ENCODE peak calls at places on chromosomes 3 and 15, in five cellular contexts. X, D, U, H and Q are unnamed samples.

GRCh38 chr3:117734431-117734830 is 1024.9 kb downstream of the TUSC7 start:
- DNase-seq in U (peak; percentile 14), H (no peak), X (no peak), D (no peak), Q (no peak)

GRCh38 chr15:72781621-72782020 is 1.9 kb downstream of the ADPGK start:
- DNase-seq in X (no peak), H (no peak), D (no peak), U (no peak), Q (no peak)

GRCh38 chr3:177554900-177555759 is 357.8 kb upstream of the TBL1XR1 start:
- DNase-seq in U (peak; percentile 49), H (peak; percentile 83), X (no peak), D (no peak), Q (no peak)

GRCh38 chr3:13714251-13714916 is 165.5 kb downstream of the FBLN2 start:
- DNase-seq in H (no peak), D (peak; percentile 26), U (no peak), X (no peak), Q (no peak)

GRCh38 chr3:38029400-38030125 is at the start of gene PLCD1:
- DNase-seq in U (no peak), X (peak; percentile 86), D (peak; percentile 95), H (peak; percentile 86), Q (peak; percentile 37)

GRCh38 chr3:10142707-10143560 is 1.4 kb downstream of the VHL start:
- DNase-seq in U (no peak), D (no peak), H (no peak), X (no peak), Q (no peak)

GRCh38 chr3:154218728-154219127 is 97.5 kb downstream of the ARHGEF26 start:
- DNase-seq in U (no peak), D (no peak), X (no peak), H (no peak), Q (no peak)

GRCh38 chr3:184772667-184773272 is 39.2 kb upstream of the VPS8 start:
- DNase-seq in U (no peak), H (no peak), X (no peak), D (peak; percentile 43), Q (no peak)

GRCh38 chr3:113053169-113053568 is 62.4 kb downstream of the GTPBP8 start:
- DNase-seq in X (no peak), D (no peak), H (no peak), U (no peak), Q (no peak)

GRCh38 chr15:68252925-68253534 is 23.5 kb upstream of the CLN6 start:
- DNase-seq in D (no peak), X (no peak), U (peak; percentile 74), H (peak; percentile 89), Q (peak; percentile 19)

GRCh38 chr3:192445768-192446644 is 281.3 kb downstream of the FGF12 start:
- DNase-seq in D (no peak), H (no peak), X (peak; percentile 15), U (no peak), Q (no peak)

GRCh38 chr15:83436513-83437158 is 10.5 kb upstream of the SH3GL3 start:
- DNase-seq in D (no peak), U (peak; percentile 42), X (no peak), H (peak; percentile 76), Q (no peak)

GRCh38 chr15:66625531-66625930 is 59.7 kb upstream of the LCTL start:
- DNase-seq in D (no peak), U (no peak), H (no peak), X (no peak), Q (no peak)

GRCh38 chr3:105537371-105538075 is 170.8 kb downstream of the ALCAM start:
- DNase-seq in D (no peak), H (peak; percentile 15), U (no peak), X (no peak), Q (no peak)

GRCh38 chr15:65904301-65904700 is 35.0 kb downstream of the RAB11A start:
- DNase-seq in X (no peak), U (peak; percentile 31), H (no peak), D (no peak), Q (no peak)

GRCh38 chr15:80154336-80154735 is 1.5 kb downstream of the FAH start:
- DNase-seq in D (no peak), H (peak; percentile 62), U (no peak), X (no peak), Q (no peak)

GRCh38 chr3:178434206-178434805 is 101.9 kb upstream of the KCNMB2 start:
- DNase-seq in U (no peak), D (no peak), X (no peak), H (peak; percentile 20), Q (no peak)

GRCh38 chr3:8482960-8483665 is 18.5 kb upstream of the LMCD1 start:
- DNase-seq in D (peak; percentile 91), U (peak; percentile 96), X (peak; percentile 25), H (peak; percentile 96), Q (no peak)

GRCh38 chr15:24772709-24773373 is 97.3 kb downstream of the NPAP1 start:
- DNase-seq in U (peak; percentile 74), D (peak; percentile 89), X (peak; percentile 70), H (peak; percentile 81), Q (peak; percentile 53)

DNA sequence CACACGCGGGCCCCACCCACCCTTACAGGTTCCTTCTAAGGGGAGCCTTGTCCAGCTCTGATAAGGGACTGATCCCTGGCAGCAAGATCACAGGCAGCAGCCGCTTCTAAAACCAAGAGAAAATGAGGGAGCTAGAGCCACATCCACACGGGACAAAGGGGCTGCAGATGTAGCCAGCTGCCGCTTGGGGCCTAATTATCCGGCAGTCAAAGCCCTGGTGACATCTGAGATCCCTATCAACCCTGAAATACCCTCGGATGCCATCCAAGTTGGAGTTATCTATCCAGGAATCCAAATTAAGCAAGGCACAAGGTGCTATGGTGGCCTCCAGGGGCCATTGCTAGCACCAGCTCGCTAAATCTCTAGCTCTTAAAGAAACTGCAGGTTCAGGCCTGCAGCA is 248.3 kb downstream of the VPS13C start:
- DNase-seq in X (no peak), H (no peak), U (no peak), D (no peak), Q (no peak)
- H3K4me3 ChIP-seq in X (no peak overlapping the region), H (no peak overlapping the region), U (no peak overlapping the region), D (no peak overlapping the region), Q (no peak overlapping the region)

DNA sequence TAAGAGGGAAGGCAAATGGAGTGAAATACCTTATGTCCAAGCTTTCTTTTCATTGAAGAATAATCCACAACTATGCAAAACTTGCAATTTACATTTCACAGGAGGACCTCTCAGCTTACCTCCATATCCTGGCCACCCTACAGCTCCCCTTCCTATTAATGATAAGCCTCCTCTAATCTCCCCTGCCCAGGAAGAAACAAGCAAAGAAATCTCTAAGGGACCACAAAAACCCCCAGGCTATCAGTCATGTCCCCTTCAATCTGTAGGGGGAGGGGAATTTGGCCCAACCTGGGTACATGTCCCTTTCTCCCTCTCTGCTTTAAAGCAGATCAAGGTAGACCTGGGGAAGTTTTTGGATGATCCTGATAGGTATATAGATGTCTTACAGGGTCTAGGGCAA is 11.0 kb upstream of the OSBPL11 start:
- DNase-seq in H (no peak), D (no peak), U (no peak), X (no peak), Q (no peak)
- H3K4me3 ChIP-seq in H (no peak overlapping the region), D (no peak overlapping the region), U (no peak overlapping the region), X (no peak overlapping the region), Q (no peak overlapping the region)

GRCh38 chr15:64755427-64755823 is 20.0 kb downstream of the RBPMS2 start:
- DNase-seq in D (no peak), H (no peak), X (no peak), U (no peak), Q (no peak)

GRCh38 chr15:64753419-64754185 is 21.8 kb downstream of the RBPMS2 start:
- DNase-seq in X (no peak), D (no peak), H (no peak), U (no peak), Q (no peak)

GRCh38 chr15:64749999-64750657 is 25.3 kb downstream of the RBPMS2 start:
- DNase-seq in H (peak; percentile 56), X (no peak), U (peak; percentile 14), D (no peak), Q (no peak)

GRCh38 chr15:64751464-64751863 is 23.9 kb downstream of the RBPMS2 start:
- DNase-seq in H (no peak), X (no peak), D (no peak), U (no peak), Q (no peak)

GRCh38 chr15:64754663-64755426 is 20.5 kb downstream of the RBPMS2 start:
- DNase-seq in H (no peak), X (no peak), D (no peak), U (no peak), Q (no peak)
- H3K4me3 ChIP-seq in H (no peak overlapping the region), X (no peak overlapping the region), D (no peak overlapping the region), U (no peak overlapping the region), Q (no peak overlapping the region)

GRCh38 chr3:51966016-51966415 is 1.2 kb downstream of the PCBP4 start:
- DNase-seq in H (no peak), U (no peak), X (no peak), D (no peak), Q (no peak)
- H3K4me3 ChIP-seq in H (no peak overlapping the region), U (no peak overlapping the region), X (no peak overlapping the region), D (no peak overlapping the region), Q (no peak overlapping the region)

DNA sequence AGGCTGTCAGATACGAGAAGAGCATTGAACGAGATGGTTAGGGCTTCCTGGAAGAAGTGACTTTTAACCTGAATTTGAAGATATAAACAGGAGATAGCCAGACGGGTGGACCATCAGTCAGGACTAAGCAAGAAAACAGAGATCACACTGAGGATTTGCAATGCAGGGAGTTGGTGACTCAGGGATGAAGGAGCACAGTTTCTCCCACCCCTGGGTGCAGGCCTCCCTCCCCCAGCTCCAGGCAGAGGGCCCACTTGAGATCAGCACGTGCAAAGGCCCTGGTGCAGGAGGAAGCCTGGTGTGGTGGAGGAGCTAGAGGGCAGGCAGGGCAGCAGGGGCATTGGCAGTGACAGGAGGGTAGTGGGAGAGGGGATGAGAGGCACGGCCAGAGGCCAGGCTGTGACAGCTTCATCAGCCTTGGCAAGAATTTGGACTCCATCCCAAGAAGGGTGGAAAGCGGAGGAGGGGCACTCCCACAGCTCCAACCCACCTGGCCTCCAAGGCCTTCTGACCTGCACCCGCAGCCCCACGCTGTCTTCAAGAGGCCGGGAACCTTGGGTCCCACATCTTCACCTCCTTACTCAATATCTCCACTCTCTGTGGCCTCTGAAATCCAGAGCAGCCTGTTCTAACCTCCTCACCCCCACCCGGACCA is 8.7 kb upstream of the PCSK6 start:
- DNase-seq in D (no peak), X (no peak), U (no peak), H (no peak), Q (no peak)
- H3K4me3 ChIP-seq in D (no peak overlapping the region), X (no peak overlapping the region), U (no peak overlapping the region), H (no peak overlapping the region), Q (no peak overlapping the region)

GRCh38 chr3:45933586-45933985 is 9.7 kb upstream of the CXCR6 start:
- DNase-seq in H (no peak), D (no peak), X (no peak), U (no peak), Q (no peak)
- H3K4me3 ChIP-seq in H (no peak overlapping the region), D (no peak overlapping the region), X (no peak overlapping the region), U (no peak overlapping the region), Q (no peak overlapping the region)

GRCh38 chr3:18445421-18446066 is 20.4 kb upstream of the SATB1 start:
- DNase-seq in H (no peak), X (no peak), D (no peak), U (no peak), Q (peak; percentile 62)

GRCh38 chr3:18444597-18445420 is 19.7 kb upstream of the SATB1 start:
- DNase-seq in X (peak; percentile 75), D (peak; percentile 91), U (no peak), H (peak; percentile 68), Q (peak; percentile 64)

GRCh38 chr3:18443670-18444596 is 18.8 kb upstream of the SATB1 start:
- DNase-seq in H (no peak), U (no peak), D (peak; percentile 81), X (peak; percentile 16), Q (no peak)

GRCh38 chr3:18447720-18448119 is 22.6 kb upstream of the SATB1 start:
- DNase-seq in X (no peak), H (no peak), U (no peak), D (no peak), Q (no peak)

GRCh38 chr3:18446067-18446793 is 21.1 kb upstream of the SATB1 start:
- DNase-seq in U (no peak), D (no peak), X (no peak), H (no peak), Q (no peak)
- H3K4me3 ChIP-seq in U (no peak overlapping the region), D (no peak overlapping the region), X (no peak overlapping the region), H (no peak overlapping the region), Q (peak overlapping the region; percentile 50)